ENCODE peak calls at places on chromosomes 11 and 22, in four cellular contexts. H is transverse colon, K is choroid plexus epithelial cell, N is fibroblast of pulmonary artery. G is an unnamed sample.

GRCh38 chr11:6354651-6355485 is 34.6 kb upstream of the CAVIN3 start:
- DNase-seq in H (no peak), K (no peak), N (no peak), G (no peak)

GRCh38 chr11:1069740-1070139 is 4.9 kb upstream of the MUC2 start:
- DNase-seq in H (no peak), K (no peak), N (no peak), G (no peak)

GRCh38 chr22:33357894-33358440 is 299.8 kb upstream of the SYN3 start:
- DNase-seq in H (no peak), K (no peak), N (no peak), G (no peak)

GRCh38 chr22:30607939-30608338 is 965 bp downstream of the TCN2 start:
- DNase-seq in H (no peak), K (no peak), N (no peak), G (no peak)

GRCh38 chr11:1391165-1392010 is 1.7 kb downstream of the BRSK2 start:
- DNase-seq in H (no peak), K (no peak), N (no peak), G (no peak)

GRCh38 chr11:1876361-1877063 is 15.2 kb downstream of the PRR33 start:
- DNase-seq in H (peak), K (peak), N (peak), G (no peak)

GRCh38 chr11:131370090-131370751 is at the start of gene NTM:
- DNase-seq in H (peak), K (peak), N (peak), G (no peak)

GRCh38 chr11:2089536-2090165 is 49.5 kb downstream of the IGF2 start:
- DNase-seq in H (no peak), K (peak), N (peak), G (no peak)

GRCh38 chr22:26617251-26618199 is at the start of gene CRYBB1:
- DNase-seq in H (peak), K (no peak), N (no peak), G (no peak)

GRCh38 chr11:34631737-34632104 is 10.8 kb downstream of the EHF start:
- DNase-seq in H (no peak), K (no peak), N (no peak), G (no peak)

GRCh38 chr11:5691963-5692358 is 2.4 kb downstream of the TRIM22 start:
- DNase-seq in H (no peak), K (no peak), N (no peak), G (no peak)

GRCh38 chr11:62854825-62855570 is 15.6 kb upstream of the WDR74 start:
- DNase-seq in H (no peak), K (peak), N (peak), G (no peak)

GRCh38 chr11:62855571-62856332 is 16.4 kb upstream of the WDR74 start:
- DNase-seq in H (peak), K (peak), N (peak), G (peak)

GRCh38 chr11:62856333-62856910 is 17.0 kb upstream of the WDR74 start:
- DNase-seq in H (no peak), K (no peak), N (peak), G (no peak)

GRCh38 chr11:62858201-62858600 is 18.8 kb upstream of the WDR74 start:
- DNase-seq in H (no peak), K (no peak), N (no peak), G (no peak)

GRCh38 chr11:62857541-62857982 is 18.2 kb upstream of the WDR74 start:
- DNase-seq in H (no peak), K (no peak), N (no peak), G (no peak)
- H3K4me3 ChIP-seq in H (no peak), K (no peak), N (no peak), G (no peak)

GRCh38 chr22:22818861-22819855 is 68.5 kb upstream of the IGLL5 start:
- DNase-seq in H (peak), K (no peak), N (no peak), G (no peak)

GRCh38 chr22:22821340-22821739 is 66.3 kb upstream of the IGLL5 start:
- DNase-seq in H (no peak), K (no peak), N (no peak), G (no peak)

GRCh38 chr22:22820076-22820475 is 67.5 kb upstream of the IGLL5 start:
- DNase-seq in H (no peak), K (no peak), N (no peak), G (no peak)

GRCh38 chr22:22822106-22822505 is 65.5 kb upstream of the IGLL5 start:
- DNase-seq in H (no peak), K (no peak), N (no peak), G (no peak)

DNA sequence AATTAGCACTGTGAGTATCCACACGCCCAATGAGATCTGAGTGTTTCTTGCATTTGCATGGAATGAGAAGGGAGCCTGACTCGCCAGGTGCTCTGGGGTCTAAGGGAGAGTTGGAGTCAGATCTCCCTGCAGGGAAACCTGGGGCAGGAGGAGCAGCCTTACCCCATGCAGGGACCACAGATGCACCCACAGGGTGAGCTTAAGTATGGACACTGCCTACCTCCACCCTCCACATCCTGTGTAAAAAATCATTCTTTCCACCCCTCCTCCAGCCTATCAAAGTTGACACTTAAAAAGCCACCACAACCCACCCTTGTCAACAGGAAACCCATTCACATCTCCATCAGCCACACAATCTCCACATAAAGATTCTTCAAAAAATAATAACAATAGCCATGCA is 67.0 kb upstream of the IGLL5 start:
- DNase-seq in H (no peak), K (no peak), N (no peak), G (no peak)
- H3K4me3 ChIP-seq in H (no peak), K (no peak), N (no peak), G (no peak)

DNA sequence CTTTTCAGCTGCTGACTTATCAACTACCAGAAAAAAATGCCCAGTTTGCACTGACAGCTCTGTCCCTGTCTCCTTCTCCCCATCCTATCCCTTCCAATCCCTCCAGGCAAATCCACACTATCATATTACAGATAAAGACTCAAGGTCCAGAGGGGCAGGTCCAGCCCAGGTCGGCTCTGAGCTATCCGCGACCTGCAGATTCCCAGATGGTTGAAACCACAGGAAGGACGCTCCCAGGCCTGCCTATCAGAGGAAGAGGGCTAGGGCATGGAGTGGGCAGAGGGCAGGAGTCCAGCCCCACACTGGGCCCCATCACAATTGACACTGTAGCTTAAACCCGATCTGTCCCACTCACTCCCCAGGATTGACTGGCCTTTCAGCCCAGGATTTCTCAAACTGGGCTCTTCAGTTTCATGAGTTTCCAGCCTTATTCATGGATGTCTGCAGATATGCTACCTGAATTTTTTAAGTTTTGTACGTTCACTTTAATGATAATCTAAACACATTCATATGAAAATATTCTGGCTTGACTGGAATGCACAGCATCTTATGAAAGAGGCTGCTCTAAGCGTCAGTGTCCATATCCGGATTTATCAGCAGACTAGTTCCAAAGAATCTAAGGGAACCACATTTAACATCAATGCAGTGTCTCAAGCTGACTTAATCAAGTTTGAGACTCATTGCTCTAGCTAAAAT is 16.4 kb upstream of the FCHSD2 start:
- DNase-seq in H (no peak), K (peak), N (peak), G (peak)
- H3K4me3 ChIP-seq in H (no peak), K (no peak), N (no peak), G (no peak)

GRCh38 chr22:40345801-40346177 is 511 bp upstream of the ADSL start:
- DNase-seq in H (peak), K (peak), N (peak), G (no peak)

GRCh38 chr22:40347300-40347699 is 1.0 kb downstream of the ADSL start:
- DNase-seq in H (no peak), K (no peak), N (no peak), G (no peak)

GRCh38 chr22:40345271-40345670 is 1.0 kb upstream of the ADSL start:
- DNase-seq in H (peak), K (peak), N (peak), G (no peak)

GRCh38 chr22:40346178-40347064 is at the start of gene ADSL:
- DNase-seq in H (peak), K (peak), N (peak), G (no peak)

DNA sequence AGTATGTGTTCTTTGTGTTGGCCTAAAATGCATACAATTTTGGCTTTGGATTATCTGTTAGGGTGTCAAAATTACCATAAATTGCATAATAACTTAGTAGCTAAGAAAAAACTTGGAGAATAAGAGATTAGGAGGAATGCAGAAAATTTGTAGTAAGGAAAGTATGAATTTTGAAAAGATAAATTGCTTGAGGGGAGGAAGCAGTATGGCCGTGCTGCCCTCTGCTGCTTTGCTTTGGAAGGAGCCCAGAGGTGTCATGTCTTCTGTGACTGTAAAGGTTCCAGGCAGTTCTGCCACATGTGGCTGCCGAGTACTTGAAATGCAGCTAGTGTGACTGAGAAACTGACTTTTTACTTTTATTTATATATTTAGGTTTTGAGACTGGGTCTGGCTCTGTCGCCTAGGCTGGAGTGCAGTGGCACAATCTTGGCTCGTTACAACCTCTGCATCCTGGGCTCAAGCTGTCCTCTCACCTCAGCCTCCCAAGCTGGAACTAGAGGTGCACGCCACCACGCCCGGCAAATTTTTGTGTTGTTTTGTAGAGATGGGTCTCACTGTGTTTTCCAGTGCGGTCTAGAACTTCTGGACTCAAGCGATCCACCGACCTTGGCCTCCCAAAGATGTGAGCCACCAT is 1.8 kb downstream of the ADSL start:
- DNase-seq in H (peak), K (peak), N (peak), G (no peak)
- H3K4me3 ChIP-seq in H (no peak), K (no peak), N (peak), G (peak)

DNA sequence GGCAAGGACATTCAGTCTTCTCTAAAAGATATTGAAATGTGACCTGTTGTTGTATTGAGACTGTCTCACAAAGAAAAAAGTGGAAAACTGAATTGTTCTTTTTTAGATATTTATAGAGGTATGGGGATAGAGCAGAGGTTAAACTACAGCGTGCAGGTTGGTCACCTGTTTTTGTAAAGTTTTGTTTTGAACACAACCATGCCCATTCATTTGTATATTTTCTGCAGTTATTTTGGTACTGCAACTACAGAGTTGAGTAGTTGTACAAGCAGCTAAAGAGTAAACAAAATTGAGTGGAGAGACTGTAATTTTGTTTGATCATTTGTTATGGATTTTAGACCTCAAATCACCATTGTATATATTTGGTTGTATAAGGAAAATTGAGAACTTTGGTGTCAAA is 11.3 kb downstream of the EED start:
- DNase-seq in H (no peak), K (no peak), N (no peak), G (no peak)
- H3K4me3 ChIP-seq in H (no peak), K (no peak), N (no peak), G (no peak)

GRCh38 chr22:45783021-45783420 is 111.4 kb downstream of the ATXN10 start:
- DNase-seq in H (no peak), K (peak), N (no peak), G (no peak)

GRCh38 chr22:45784357-45785277 is 113.0 kb downstream of the ATXN10 start:
- DNase-seq in H (no peak), K (no peak), N (no peak), G (no peak)

GRCh38 chr22:45787770-45788169 is 116.1 kb downstream of the ATXN10 start:
- DNase-seq in H (no peak), K (no peak), N (no peak), G (no peak)

GRCh38 chr22:45783690-45784089 is 112.1 kb downstream of the ATXN10 start:
- DNase-seq in H (no peak), K (no peak), N (no peak), G (no peak)

GRCh38 chr22:45785458-45785857 is 113.8 kb downstream of the ATXN10 start:
- DNase-seq in H (no peak), K (peak), N (no peak), G (no peak)
- H3K4me3 ChIP-seq in H (no peak), K (no peak), N (no peak), G (no peak)

DNA sequence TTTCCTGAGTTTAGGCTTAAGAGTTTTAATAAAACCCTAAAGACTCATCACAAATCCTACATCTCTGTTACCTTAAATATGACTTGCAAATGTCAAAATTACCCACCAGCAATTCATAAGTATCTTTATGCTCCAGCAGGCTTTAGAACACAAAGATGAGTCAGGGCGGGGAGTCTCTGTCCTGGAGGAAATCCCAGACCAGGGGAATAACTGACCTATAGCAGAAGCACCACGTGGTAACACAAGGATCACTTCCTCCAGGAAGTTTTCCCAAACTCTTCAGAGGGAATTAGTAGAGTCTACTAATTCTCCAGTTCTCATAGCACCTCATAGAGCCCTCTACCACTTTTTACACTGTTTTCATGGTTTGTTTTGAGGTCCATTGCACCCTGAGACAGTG is 217.0 kb downstream of the NAV2 start:
- DNase-seq in H (no peak), K (no peak), N (no peak), G (no peak)
- H3K4me3 ChIP-seq in H (no peak), K (no peak), N (no peak), G (no peak)

DNA sequence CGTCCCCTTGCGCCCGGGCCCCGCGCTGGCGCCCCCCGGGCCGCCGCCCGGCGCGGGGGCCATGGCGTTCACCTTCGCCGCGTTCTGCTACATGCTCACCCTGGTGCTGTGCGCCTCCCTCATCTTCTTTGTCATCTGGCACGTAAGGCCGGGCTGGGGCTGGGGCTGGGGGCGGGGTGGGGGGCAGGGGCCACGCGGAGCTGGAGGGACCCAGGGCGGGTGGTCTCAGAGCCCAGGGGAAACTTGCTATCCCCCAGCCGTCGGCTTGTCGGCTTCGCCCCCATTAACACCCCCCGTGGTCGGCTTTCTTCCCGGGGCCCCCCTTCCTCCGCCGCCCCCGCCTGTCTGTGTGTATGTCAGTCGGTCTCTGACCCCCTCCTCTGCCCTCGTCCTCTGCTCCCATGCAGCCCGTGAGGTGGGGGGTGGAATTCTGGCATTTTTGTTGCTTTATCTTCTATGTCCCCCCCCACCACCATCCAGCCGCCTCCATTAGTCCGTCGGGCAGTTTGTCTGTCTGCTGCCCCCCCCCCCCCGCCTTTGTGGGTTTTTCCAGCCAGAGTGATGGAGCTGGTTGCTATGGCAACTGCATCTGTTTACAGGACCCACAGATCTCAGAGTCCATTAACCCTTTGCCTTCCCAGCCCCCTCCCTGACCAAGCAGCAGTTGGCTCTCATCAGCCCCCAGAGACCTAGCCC is 569 bp downstream of the CNIH2 start:
- DNase-seq in H (no peak), K (peak), N (peak), G (no peak)
- H3K4me3 ChIP-seq in H (no peak), K (peak), N (no peak), G (peak)

DNA sequence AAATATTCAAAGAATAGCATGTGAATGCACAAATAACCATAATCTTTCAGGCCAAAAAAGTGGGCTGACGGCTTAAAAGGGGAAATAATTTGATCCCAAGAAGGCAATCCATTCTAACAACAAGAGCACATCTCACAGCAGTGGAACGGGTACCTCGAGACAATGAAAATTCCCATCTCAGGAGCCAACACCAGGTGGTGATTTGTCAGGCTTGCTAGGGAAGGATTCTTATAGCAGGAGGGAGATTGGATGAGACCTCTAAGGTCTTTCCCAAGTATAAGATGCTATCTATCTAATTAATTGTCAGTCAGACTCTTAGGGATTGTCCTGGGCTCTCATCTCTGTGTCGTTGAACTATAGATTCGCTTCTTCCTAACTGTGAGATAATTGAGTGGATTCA is 284.0 kb downstream of the ETS1 start:
- DNase-seq in H (no peak), K (no peak), N (no peak), G (no peak)
- H3K4me3 ChIP-seq in H (no peak), K (no peak), N (no peak), G (no peak)

DNA sequence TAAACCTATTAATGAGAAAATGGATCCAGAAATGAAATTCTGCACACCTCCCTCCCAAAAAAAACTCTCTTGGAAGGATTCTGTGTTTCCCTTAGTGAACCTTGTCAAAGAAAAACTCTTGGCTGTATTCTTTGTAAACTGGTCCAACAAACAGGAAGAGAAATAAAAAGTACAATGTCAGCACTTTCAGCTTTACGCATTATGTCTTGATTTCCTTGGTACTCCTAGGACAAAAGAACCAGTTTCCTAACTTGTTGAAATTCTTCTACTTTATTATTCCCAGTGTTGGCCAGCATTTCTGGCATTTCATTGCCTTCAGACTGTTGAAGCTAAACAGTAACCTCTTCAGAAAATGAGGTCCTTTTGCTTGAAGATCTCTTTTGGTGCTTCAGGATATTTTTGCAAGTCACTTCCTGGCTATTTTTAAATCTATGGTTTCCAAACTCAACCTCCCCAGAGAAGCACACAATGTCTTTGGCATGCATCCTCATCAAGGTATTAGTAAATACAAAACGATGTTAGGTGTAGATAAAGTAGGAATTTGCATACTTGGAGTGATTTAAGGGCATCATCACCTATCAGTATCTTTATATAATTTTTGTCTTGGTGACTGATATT is 342.7 kb downstream of the AASDHPPT start:
- DNase-seq in H (no peak), K (peak), N (peak), G (no peak)
- H3K4me3 ChIP-seq in H (no peak), K (no peak), N (no peak), G (no peak)